ENCODE peak calls at places on chromosomes 12 and 14, in ten cellular contexts. P is activated CD4-positive, CD25-positive, alpha-beta regulatory T cell; R is islet precursor cell; Q is H9; N is effector memory CD8-positive, alpha-beta T cell; W is T-helper 2 cell; I is activated T-helper 1 cell treated with anti-CD3 and anti-CD28 coated beads, Interleukin-12 subunit alpha, Interleukin-12 subunit beta, Interleukin-2, Interleukin-4 antibody, amounts not matched to agents 30 ng/mL and 10 ng/mL and 1 ng/mL, durations not matched to agents 14 hours and 24 hours and 36 hours; T is natural killer cell; B is T-helper 9 cell; V is stromal cell of bone marrow. M is an unnamed sample.

GRCh38 chr14:95432152-95433093 is 84.0 kb downstream of the SYNE3 start:
- DNase-seq in P (no peak), R (peak), Q (peak), N (no peak), W (no peak), I (no peak), T (no peak), B (no peak), V (no peak), M (peak)

GRCh38 chr12:120261951-120262851 is 3.3 kb downstream of the PXN start:
- DNase-seq in P (no peak), R (peak), Q (no peak), N (no peak), W (peak), I (no peak), T (no peak), B (no peak), V (no peak), M (peak)

GRCh38 chr12:104695453-104696148 is 238.9 kb downstream of the CHST11 start:
- DNase-seq in P (peak), R (no peak), Q (no peak), N (peak), W (peak), I (peak), T (peak), B (peak), V (peak), M (no peak)

GRCh38 chr12:102612008-102612407 is 131.6 kb upstream of the IGF1 start:
- DNase-seq in P (no peak), R (no peak), Q (no peak), N (no peak), W (no peak), I (no peak), T (no peak), B (no peak), V (no peak), M (no peak)

GRCh38 chr12:131833896-131834641 is 5.9 kb downstream of the MMP17 start:
- DNase-seq in P (no peak), R (peak), Q (no peak), N (no peak), W (no peak), I (no peak), T (no peak), B (no peak), V (no peak), M (no peak)

GRCh38 chr12:53868516-53868986 is 70.1 kb upstream of the HOXC13 start:
- DNase-seq in P (no peak), R (peak), Q (no peak), N (no peak), W (no peak), I (no peak), T (no peak), B (no peak), V (no peak), M (no peak)

GRCh38 chr12:55658635-55659391 is 22.1 kb downstream of the OR10P1 start:
- DNase-seq in P (no peak), R (no peak), Q (no peak), N (no peak), W (no peak), I (no peak), T (no peak), B (no peak), V (no peak), M (no peak)

GRCh38 chr12:14828896-14829295 is 14.4 kb downstream of the ART4 start:
- DNase-seq in P (no peak), R (no peak), Q (peak), N (no peak), W (peak), I (no peak), T (no peak), B (no peak), V (no peak), M (no peak)

GRCh38 chr12:122932207-122932606 is 34.1 kb downstream of the ABCB9 start:
- DNase-seq in P (no peak), R (no peak), Q (no peak), N (no peak), W (no peak), I (no peak), T (no peak), B (no peak), V (no peak), M (no peak)

GRCh38 chr12:20044304-20044703 is 324.0 kb upstream of the PDE3A start:
- DNase-seq in P (no peak), R (no peak), Q (no peak), N (no peak), W (no peak), I (no peak), T (no peak), B (no peak), V (no peak), M (no peak)